ENCODE peak calls at places on chromosomes 16 and 17, in six cellular contexts. M, Y, F, B, H and O are unnamed samples.

GRCh38 chr17:80274871-80275449 is 14.3 kb downstream of the RNF213 start:
- DNase-seq in F (no peak), H (no peak), B (no peak), M (no peak), Y (no peak), O (no peak)

GRCh38 chr17:68697850-68698313 is 96.7 kb upstream of the FAM20A start:
- DNase-seq in M (peak; percentile 70), Y (peak; percentile 66), B (peak; percentile 68), F (no peak), H (no peak), O (no peak)

GRCh38 chr17:80087346-80088265 is 13.8 kb upstream of the GAA start:
- DNase-seq in H (no peak), Y (no peak), B (no peak), M (no peak), F (no peak), O (no peak)

GRCh38 chr16:21064203-21064602 is 86.4 kb downstream of the DNAH3 start:
- DNase-seq in Y (no peak), H (no peak), M (no peak), F (no peak), B (no peak), O (no peak)

GRCh38 chr16:28863929-28864886 is 565 bp downstream of the SH2B1 start:
- DNase-seq in M (no peak), Y (peak; percentile 57), B (no peak), H (no peak), F (no peak), O (peak; percentile 60)

GRCh38 chr16:67760206-67760605 is 41.1 kb upstream of the GFOD2 start:
- DNase-seq in B (no peak), F (no peak), H (no peak), M (no peak), Y (no peak), O (no peak)

GRCh38 chr16:8850279-8850885 is 18.4 kb downstream of the CARHSP1 start:
- DNase-seq in M (peak; percentile 77), B (no peak), F (no peak), Y (peak; percentile 76), H (no peak), O (no peak)

GRCh38 chr16:86516618-86517003 is 6.3 kb downstream of the FOXF1 start:
- DNase-seq in B (no peak), Y (no peak), F (no peak), H (no peak), M (no peak), O (no peak)

GRCh38 chr17:18041776-18042175 is 2.6 kb downstream of the GID4 start:
- DNase-seq in H (no peak), M (peak; percentile 30), F (no peak), B (peak; percentile 42), Y (peak; percentile 81), O (no peak)

GRCh38 chr16:64507240-64508024 is 614.4 kb downstream of the CDH11 start:
- DNase-seq in F (no peak), M (no peak), Y (no peak), H (no peak), B (no peak), O (no peak)

GRCh38 chr16:83200005-83200779 is 573.4 kb downstream of the CDH13 start:
- DNase-seq in H (no peak), F (no peak), M (peak; percentile 8), Y (no peak), B (no peak), O (no peak)

GRCh38 chr16:56483394-56483793 is 32.0 kb downstream of the OGFOD1 start:
- DNase-seq in B (no peak), M (no peak), Y (no peak), H (no peak), F (no peak), O (no peak)

GRCh38 chr17:40351185-40352043 is 13.1 kb downstream of the GJD3 start:
- DNase-seq in M (no peak), Y (no peak), B (no peak), H (peak; percentile 57), F (no peak), O (peak; percentile 5)

GRCh38 chr17:3532859-3533142 is 24.8 kb downstream of the TRPV3 start:
- DNase-seq in Y (no peak), F (no peak), B (no peak), M (no peak), H (no peak), O (peak; percentile 1)

GRCh38 chr17:49434821-49435581 is 20.3 kb upstream of the PHB1 start:
- DNase-seq in Y (peak; percentile 87), B (peak; percentile 14), M (peak; percentile 87), F (peak; percentile 56), H (no peak), O (peak; percentile 56)

GRCh38 chr16:25210758-25211157 is 6.0 kb upstream of the AQP8 start:
- DNase-seq in H (no peak), M (no peak), B (no peak), Y (no peak), F (no peak), O (no peak)

GRCh38 chr17:8122391-8122922 is 1.4 kb downstream of the HES7 start:
- DNase-seq in Y (peak; percentile 49), F (peak; percentile 11), M (no peak), H (no peak), B (no peak), O (peak; percentile 28)

GRCh38 chr16:88298882-88299745 is 83.6 kb upstream of the ZNF469 start:
- DNase-seq in F (no peak), B (no peak), H (no peak), Y (peak; percentile 65), M (no peak), O (no peak)

GRCh38 chr16:23786964-23787571 is 32.2 kb downstream of the CHP2 start:
- DNase-seq in B (no peak), F (no peak), M (no peak), Y (no peak), H (no peak), O (no peak)

GRCh38 chr16:2871926-2872325 is 11.1 kb upstream of the FLYWCH2 start:
- DNase-seq in F (no peak), M (no peak), B (no peak), Y (no peak), H (no peak), O (no peak)